ENCODE peak calls at places on chromosomes 3 and 15, in eight cellular contexts. P is left lung, D is colonic mucosa, H is tibial artery, F is spleen, K is endodermal cell, N is heart left ventricle, C is gastrocnemius medialis. J is an unnamed sample. For H3K36me3 and H3K9me3, the result is how much of the 10 kb centered on the place peaks cover.

GRCh38 chr3:13712682-13713180 is 163.8 kb downstream of the FBLN2 start:
- DNase-seq in P (no peak), D (peak), H (no peak), F (peak), K (peak), N (no peak), C (no peak), J (no peak)

GRCh38 chr3:36696799-36697198 is 67.6 kb downstream of the DCLK3 start:
- DNase-seq in P (no peak), D (no peak), H (no peak), F (no peak), K (no peak), N (no peak), C (no peak), J (no peak)

GRCh38 chr3:125602752-125603649 is 7.7 kb upstream of the OSBPL11 start:
- DNase-seq in P (no peak), D (no peak), H (no peak), F (no peak), K (peak), N (no peak), C (no peak), J (no peak)

GRCh38 chr3:12393894-12394293 is 90.4 kb upstream of the TSEN2 start:
- DNase-seq in P (no peak), D (no peak), H (no peak), F (no peak), K (no peak), N (no peak), C (no peak), J (no peak)

GRCh38 chr15:37764733-37765191 is 169.7 kb upstream of the TMCO5A start:
- DNase-seq in P (no peak), D (peak), H (no peak), F (no peak), K (peak), N (no peak), C (no peak), J (peak)

GRCh38 chr3:161893972-161894371 is 397.4 kb downstream of the OTOL1 start:
- DNase-seq in P (no peak), D (no peak), H (no peak), F (no peak), K (no peak), N (no peak), C (no peak), J (no peak)

GRCh38 chr3:42732829-42733459 is 30.3 kb upstream of the HHATL start:
- DNase-seq in P (no peak), D (no peak), H (no peak), F (no peak), K (peak), N (no peak), C (no peak), J (no peak)

GRCh38 chr15:99371180-99372103 is 120.2 kb downstream of the LRRC28 start:
- DNase-seq in P (no peak), D (no peak), H (no peak), F (no peak), K (no peak), N (no peak), C (no peak), J (peak)

GRCh38 chr3:175192536-175192935 is 333.4 kb downstream of the NAALADL2 start:
- DNase-seq in P (no peak), D (no peak), H (no peak), F (no peak), K (no peak), N (no peak), C (no peak), J (no peak)

GRCh38 chr15:95558131-95558530 is 772.4 kb upstream of the NR2F2 start:
- DNase-seq in P (no peak), D (no peak), H (no peak), F (no peak), K (no peak), N (no peak), C (no peak), J (no peak)

GRCh38 chr3:189071452-189071851 is 100.3 kb upstream of the TPRG1 start:
- DNase-seq in P (no peak), D (no peak), H (no peak), F (no peak), K (no peak), N (no peak), C (no peak), J (no peak)

GRCh38 chr3:49279376-49279775 is 2.3 kb upstream of the C3orf62 start:
- DNase-seq in P (no peak), D (peak), H (no peak), F (no peak), K (no peak), N (no peak), C (no peak), J (no peak)

GRCh38 chr15:90419738-90420487 is 31.9 kb downstream of the IQGAP1 start:
- DNase-seq in P (no peak), D (no peak), H (no peak), F (no peak), K (no peak), N (no peak), C (peak), J (no peak)

GRCh38 chr15:40330368-40330836 is 6.9 kb downstream of the INAFM2 start:
- DNase-seq in P (no peak), D (no peak), H (no peak), F (no peak), K (no peak), N (no peak), C (no peak), J (no peak)

GRCh38 chr15:91183630-91184029 is 83.6 kb downstream of the SV2B start:
- DNase-seq in P (no peak), D (no peak), H (no peak), F (no peak), K (no peak), N (no peak), C (no peak), J (no peak)

GRCh38 chr3:13858768-13859520 is 20.9 kb downstream of the WNT7A start:
- DNase-seq in P (no peak), D (no peak), H (no peak), F (peak), K (no peak), N (no peak), C (no peak), J (no peak)

GRCh38 chr3:54527521-54527920 is 400.3 kb downstream of the LRTM1 start:
- DNase-seq in P (no peak), D (no peak), H (peak), F (no peak), K (no peak), N (no peak), C (peak), J (no peak)

GRCh38 chr3:143298380-143298779 is 178.8 kb downstream of the CHST2 start:
- DNase-seq in P (no peak), D (no peak), H (no peak), F (no peak), K (no peak), N (no peak), C (no peak), J (no peak)

GRCh38 chr3:138326866-138327595 is 2.6 kb downstream of the NME9 start:
- DNase-seq in P (no peak), D (no peak), H (no peak), F (no peak), K (no peak), N (no peak), C (no peak), J (no peak)

GRCh38 chr3:25713316-25713967 is 48.7 kb upstream of the TOP2B start:
- DNase-seq in P (no peak), D (no peak), H (no peak), F (no peak), K (no peak), N (no peak), C (no peak), J (no peak)

GRCh38 chr3:136916200-136916599 is 41.6 kb upstream of the IL20RB start:
- DNase-seq in P (no peak), D (no peak), H (no peak), F (no peak), K (no peak), N (no peak), C (no peak), J (no peak)

GRCh38 chr3:112738366-112738765 is 97.4 kb upstream of the CCDC80 start:
- DNase-seq in P (no peak), D (no peak), H (no peak), F (no peak), K (no peak), N (no peak), C (no peak), J (no peak)

GRCh38 chr3:153070153-153070868 is 91.7 kb upstream of the RAP2B start:
- DNase-seq in P (no peak), D (no peak), H (no peak), F (no peak), K (no peak), N (no peak), C (no peak), J (no peak)

GRCh38 chr15:58483316-58483715 is 51.5 kb downstream of the LIPC start:
- DNase-seq in P (no peak), D (no peak), H (no peak), F (no peak), K (no peak), N (no peak), C (no peak), J (no peak)

GRCh38 chr3:77204788-77205187 is 164.9 kb downstream of the ROBO2 start:
- DNase-seq in P (no peak), D (no peak), H (no peak), F (no peak), K (no peak), N (no peak), C (no peak), J (no peak)

GRCh38 chr3:156812521-156813335 is 13.4 kb upstream of the LEKR1 start:
- DNase-seq in P (no peak), D (peak), H (no peak), F (no peak), K (no peak), N (no peak), C (peak), J (no peak)

GRCh38 chr3:186275436-186275835 is 86.6 kb downstream of the DGKG start:
- DNase-seq in P (no peak), D (no peak), H (no peak), F (no peak), K (no peak), N (no peak), C (no peak), J (no peak)

GRCh38 chr15:63655683-63656372 is 58.6 kb downstream of the FBXL22 start:
- DNase-seq in P (no peak), D (no peak), H (no peak), F (no peak), K (no peak), N (peak), C (no peak), J (no peak)

GRCh38 chr3:16460886-16461285 is 52.6 kb downstream of the RFTN1 start:
- DNase-seq in P (no peak), D (no peak), H (no peak), F (no peak), K (no peak), N (no peak), C (no peak), J (no peak)

GRCh38 chr3:24060055-24060454 is 115.0 kb downstream of the NR1D2 start:
- DNase-seq in P (no peak), D (no peak), H (peak), F (no peak), K (peak), N (no peak), C (no peak), J (no peak)

GRCh38 chr3:46926447-46926846 is 48.9 kb downstream of the PTH1R start:
- DNase-seq in P (no peak), D (no peak), H (no peak), F (peak), K (no peak), N (no peak), C (peak), J (no peak)

GRCh38 chr3:46927718-46928073 is 48.8 kb downstream of the CCDC12 start:
- DNase-seq in P (no peak), D (no peak), H (peak), F (no peak), K (no peak), N (no peak), C (peak), J (no peak)

GRCh38 chr3:46928297-46928696 is 48.2 kb downstream of the CCDC12 start:
- DNase-seq in P (no peak), D (no peak), H (no peak), F (no peak), K (no peak), N (no peak), C (no peak), J (no peak)

GRCh38 chr3:46926039-46926438 is 48.5 kb downstream of the PTH1R start:
- DNase-seq in P (peak), D (no peak), H (peak), F (peak), K (no peak), N (no peak), C (peak), J (no peak)

GRCh38 chr3:46926871-46927717 is 49.5 kb downstream of the CCDC12 start:
- DNase-seq in P (peak), D (peak), H (peak), F (peak), K (no peak), N (no peak), C (peak), J (no peak)
- H3K36me3 ChIP-seq in P (under half), D (under half), H (under half), F (under half), K (half or more), N (under half), C (under half), J (under half)

GRCh38 chr3:71398157-71398836 is 185.2 kb downstream of the FOXP1 start:
- DNase-seq in P (no peak), D (no peak), H (no peak), F (no peak), K (no peak), N (no peak), C (no peak), J (no peak)
- H3K27ac ChIP-seq in P (no peak), D (no peak), H (no peak), F (no peak), K (no peak), N (no peak), C (no peak), J (peak)

GRCh38 chr15:96969892-96970710 is 639.6 kb downstream of the NR2F2 start:
- DNase-seq in P (peak), D (no peak), H (no peak), F (no peak), K (peak), N (no peak), C (no peak), J (no peak)
- H3K9me3 ChIP-seq in P (under half), D (under half), H (under half), F (under half), K (under half), N (under half), C (under half), J (under half)

GRCh38 chr3:139377378-139377777 is 12.1 kb downstream of the COPB2 start:
- DNase-seq in P (no peak), D (no peak), H (no peak), F (no peak), K (no peak), N (no peak), C (no peak), J (no peak)
- H3K36me3 ChIP-seq in P (half or more), D (under half), H (half or more), F (half or more), K (half or more), N (half or more), C (under half), J (half or more)

DNA sequence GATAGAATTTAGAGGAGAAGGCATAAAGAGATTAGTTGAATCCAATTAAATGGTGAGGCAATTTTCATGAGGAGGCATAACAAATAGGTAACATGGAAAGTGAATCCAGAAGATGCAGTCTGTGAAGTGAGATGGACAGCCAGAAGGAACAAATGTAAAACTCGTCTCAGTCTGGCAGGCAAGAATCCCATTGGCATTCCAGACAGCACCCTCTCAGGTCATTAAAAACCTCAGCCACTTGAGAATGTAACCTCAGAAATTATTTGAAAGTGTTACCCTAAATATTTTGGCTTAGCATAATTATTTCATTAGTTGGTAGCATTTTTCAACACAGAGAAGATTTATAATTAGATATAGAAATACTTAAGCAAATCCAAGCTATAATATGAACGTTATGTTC is 342.3 kb downstream of the LRRC3B start:
- DNase-seq in P (no peak), D (no peak), H (no peak), F (no peak), K (no peak), N (no peak), C (no peak), J (no peak)
- H3K27ac ChIP-seq in P (no peak), D (no peak), H (no peak), F (no peak), K (no peak), N (no peak), C (no peak), J (no peak)

GRCh38 chr15:25059698-25060471 is 105.1 kb downstream of the SNRPN start:
- DNase-seq in P (no peak), D (no peak), H (no peak), F (peak), K (peak), N (no peak), C (peak), J (no peak)
- H3K9me3 ChIP-seq in P (half or more), D (under half), H (half or more), F (half or more), K (half or more), N (half or more), C (half or more), J (half or more)

GRCh38 chr3:128813003-128813564 is 66.3 kb upstream of the ACAD9 start:
- DNase-seq in P (no peak), D (no peak), H (peak), F (no peak), K (no peak), N (no peak), C (no peak), J (no peak)
- H3K36me3 ChIP-seq in P (half or more), D (under half), H (half or more), F (half or more), K (half or more), N (half or more), C (under half), J (under half)

DNA sequence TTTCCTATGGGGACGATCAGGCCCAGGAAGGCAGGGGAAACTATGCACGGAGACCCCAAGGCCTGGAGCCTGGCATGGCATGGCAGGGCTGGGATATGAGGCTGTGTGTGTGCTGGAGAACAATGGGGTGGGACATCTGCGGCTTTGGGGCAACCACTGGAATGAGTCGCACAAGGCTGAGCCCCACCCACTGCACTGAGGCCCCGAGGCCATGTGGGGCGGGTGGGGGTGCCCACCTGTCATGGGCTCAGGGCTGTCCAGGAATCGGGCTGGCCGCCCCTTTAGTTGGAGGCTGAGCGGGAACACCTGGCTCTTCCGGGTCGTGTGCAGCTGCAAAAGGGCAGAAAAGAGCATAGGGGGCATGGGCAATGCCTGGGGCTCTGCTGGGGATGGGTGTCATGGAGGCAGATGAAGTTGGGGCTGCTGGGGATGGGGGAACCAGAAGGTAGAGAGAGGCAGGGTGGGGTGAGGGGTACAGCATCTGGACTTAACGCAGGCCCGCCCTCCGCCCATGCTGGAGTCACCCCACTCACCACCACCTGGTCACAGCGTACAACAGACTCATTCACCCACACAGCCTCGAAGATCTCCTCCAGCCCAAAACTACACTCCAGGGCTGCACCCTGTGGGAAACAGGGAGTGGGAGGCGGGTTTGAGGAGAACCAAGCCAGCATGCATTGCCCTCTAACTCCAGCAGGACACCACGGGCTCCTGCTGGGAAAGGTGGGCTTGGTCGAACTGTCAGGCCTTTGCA is 31.1 kb downstream of the PLXND1 start:
- DNase-seq in P (no peak), D (no peak), H (no peak), F (no peak), K (no peak), N (peak), C (no peak), J (no peak)
- H3K27ac ChIP-seq in P (no peak), D (no peak), H (no peak), F (peak), K (no peak), N (no peak), C (no peak), J (no peak)